ENCODE peak calls at places on chromosomes 2 and 18, in nine cellular contexts. E is CD8-positive, alpha-beta memory T cell; O is prostate gland; U is adrenal gland; N is transverse colon; J is uterus; I is osteoblast; L is fibroblast of lung; D is CD4-positive, alpha-beta T cell. T is an unnamed sample. For H3K9me3, the result is how much of the 10 kb centered on the place peaks cover.

GRCh38 chr2:8674420-8675009 is 7.3 kb upstream of the ID2 start:
- DNase-seq in E (no peak), O (no peak), U (no peak), N (no peak), J (no peak), I (no peak), L (peak), D (no peak), T (no peak)

GRCh38 chr2:151238527-151239487 is 22.9 kb downstream of the RBM43 start:
- DNase-seq in E (peak), O (peak), U (peak), N (peak), J (peak), I (peak), L (peak), D (peak), T (peak)

GRCh38 chr2:26602575-26602974 is 38.6 kb downstream of the CIB4 start:
- DNase-seq in E (no peak), O (no peak), U (no peak), N (no peak), J (no peak), I (no peak), L (no peak), D (no peak), T (no peak)

GRCh38 chr2:1744446-1745170 is at the start of gene PXDN:
- DNase-seq in E (no peak), O (peak), U (no peak), N (peak), J (peak), I (peak), L (peak), D (no peak), T (no peak)

GRCh38 chr2:182050333-182050855 is 64.7 kb downstream of the PPP1R1C start:
- DNase-seq in E (no peak), O (no peak), U (no peak), N (no peak), J (no peak), I (no peak), L (no peak), D (no peak), T (no peak)

GRCh38 chr2:188292446-188293239 is 969 bp downstream of the GULP1 start:
- DNase-seq in E (no peak), O (peak), U (peak), N (peak), J (peak), I (peak), L (peak), D (no peak), T (peak)

GRCh38 chr2:143833258-143833657 is 686.7 kb downstream of the ZEB2 start:
- DNase-seq in E (no peak), O (no peak), U (no peak), N (no peak), J (no peak), I (no peak), L (no peak), D (no peak), T (no peak)

GRCh38 chr18:41814651-41815050 is 140.4 kb upstream of the PIK3C3 start:
- DNase-seq in E (no peak), O (no peak), U (no peak), N (no peak), J (no peak), I (no peak), L (no peak), D (no peak), T (no peak)

GRCh38 chr2:239319261-239319661 is 81.6 kb downstream of the HDAC4 start:
- DNase-seq in E (no peak), O (no peak), U (peak), N (peak), J (peak), I (peak), L (peak), D (no peak), T (peak)

GRCh38 chr2:77521482-77521881 is 694 bp downstream of the LRRTM4 start:
- DNase-seq in E (no peak), O (no peak), U (no peak), N (no peak), J (no peak), I (no peak), L (no peak), D (no peak), T (no peak)

GRCh38 chr2:30514134-30514860 is 67.3 kb downstream of the LCLAT1 start:
- DNase-seq in E (no peak), O (no peak), U (peak), N (no peak), J (no peak), I (peak), L (peak), D (no peak), T (peak)

GRCh38 chr2:74020717-74021406 is 36.2 kb downstream of the TET3 start:
- DNase-seq in E (no peak), O (no peak), U (no peak), N (peak), J (no peak), I (no peak), L (no peak), D (no peak), T (no peak)

GRCh38 chr2:45583989-45584388 is 27.1 kb downstream of the SRBD1 start:
- DNase-seq in E (no peak), O (no peak), U (no peak), N (no peak), J (no peak), I (no peak), L (no peak), D (no peak), T (no peak)

GRCh38 chr2:39228413-39229209 is 15.2 kb downstream of the CDKL4 start:
- DNase-seq in E (no peak), O (no peak), U (no peak), N (no peak), J (no peak), I (no peak), L (no peak), D (no peak), T (no peak)

GRCh38 chr2:234305846-234306245 is 191.0 kb downstream of the ARL4C start:
- DNase-seq in E (no peak), O (no peak), U (no peak), N (no peak), J (no peak), I (no peak), L (no peak), D (no peak), T (no peak)

GRCh38 chr2:226802573-226802972 is 3.0 kb upstream of the IRS1 start:
- DNase-seq in E (peak), O (peak), U (no peak), N (no peak), J (no peak), I (peak), L (peak), D (no peak), T (no peak)

GRCh38 chr2:49222975-49223528 is 68.7 kb upstream of the FSHR start:
- DNase-seq in E (no peak), O (no peak), U (no peak), N (no peak), J (no peak), I (no peak), L (no peak), D (no peak), T (no peak)

DNA sequence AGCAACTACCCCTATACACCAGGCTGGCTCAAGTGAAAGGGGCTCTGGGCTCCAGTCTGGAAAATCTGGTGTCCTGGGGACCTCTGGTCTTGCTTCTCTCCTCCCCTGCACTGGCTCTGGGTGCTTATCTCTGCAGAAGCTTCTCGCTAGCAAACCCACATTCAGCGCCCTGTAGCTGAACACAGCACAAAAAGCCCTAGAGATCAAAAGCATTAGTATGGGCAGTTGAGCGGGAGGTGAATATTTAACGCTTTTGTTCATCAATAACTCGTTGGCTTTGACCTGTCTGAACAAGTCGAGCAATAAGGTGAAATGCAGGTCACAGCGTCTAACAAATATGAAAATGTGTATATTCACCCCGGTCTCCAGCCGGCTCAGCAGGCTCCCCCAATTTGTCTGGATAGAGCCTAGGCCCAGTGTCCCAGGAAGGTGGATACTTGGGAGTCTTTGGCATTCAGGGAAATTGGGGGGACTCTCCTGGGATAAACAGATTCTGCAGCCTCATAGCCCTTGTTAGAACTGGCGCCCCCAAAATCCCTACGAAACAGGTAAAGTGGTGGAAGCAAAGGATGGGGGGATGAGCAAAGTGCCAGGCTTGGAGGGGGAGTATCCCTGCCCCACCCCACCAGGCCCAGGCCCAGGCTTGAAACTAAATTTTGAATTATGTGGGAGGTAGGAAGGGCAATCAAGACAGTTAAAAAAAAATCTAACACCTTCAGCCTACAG is 2.4 kb upstream of the HOXD4 start:
- DNase-seq in E (no peak), O (no peak), U (no peak), N (no peak), J (no peak), I (peak), L (no peak), D (no peak), T (no peak)
- H3K9me3 ChIP-seq in E (under half), O (under half), U (under half), N (under half), J (under half), I (under half), L (under half), D (under half), T (under half)

GRCh38 chr2:133062946-133063345 is 392.9 kb upstream of the LYPD1 start:
- DNase-seq in E (no peak), O (no peak), U (no peak), N (no peak), J (no peak), I (no peak), L (peak), D (no peak), T (no peak)
- H3K9me3 ChIP-seq in E (under half), O (under half), U (under half), N (under half), J (under half), I (under half), L (under half), D (under half), T (under half)

GRCh38 chr2:5825686-5826085 is 133.5 kb downstream of the SOX11 start:
- DNase-seq in E (no peak), O (no peak), U (no peak), N (no peak), J (no peak), I (no peak), L (no peak), D (no peak), T (no peak)
- H3K9me3 ChIP-seq in E (under half), O (under half), U (under half), N (under half), J (under half), I (under half), L (under half), D (under half), T (under half)

GRCh38 chr2:13711154-13711553 is 921.4 kb upstream of the LRATD1 start:
- DNase-seq in E (no peak), O (no peak), U (no peak), N (no peak), J (no peak), I (no peak), L (no peak), D (no peak), T (peak)
- H3K9me3 ChIP-seq in E (under half), O (under half), U (under half), N (under half), J (under half), I (under half), L (under half), D (under half), T (under half)

GRCh38 chr2:146697307-146697706 is 1147.5 kb upstream of the ACVR2A start:
- DNase-seq in E (no peak), O (no peak), U (no peak), N (no peak), J (no peak), I (no peak), L (no peak), D (no peak), T (no peak)
- H3K9me3 ChIP-seq in E (under half), O (under half), U (under half), N (under half), J (under half), I (under half), L (under half), D (under half), T (under half)

DNA sequence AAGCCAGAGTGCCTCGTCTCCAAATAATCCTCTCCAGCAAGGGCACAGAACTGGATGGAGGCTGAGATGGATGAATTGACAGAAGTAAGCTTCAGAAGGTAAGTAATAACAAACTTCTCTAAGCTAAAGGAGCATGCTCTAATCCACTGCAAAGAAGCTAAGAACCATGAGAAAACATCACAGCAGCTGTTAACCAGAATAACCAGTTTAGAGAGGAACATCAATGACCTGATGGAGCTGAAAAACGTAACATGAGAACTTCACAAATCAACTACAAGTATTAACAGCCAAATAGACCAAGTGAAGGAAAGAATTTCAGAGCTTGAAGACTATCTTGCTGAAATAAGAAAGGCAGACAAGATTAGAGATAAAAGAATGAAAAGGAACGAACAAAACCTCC is 32.3 kb downstream of the WDPCP start:
- DNase-seq in E (no peak), O (no peak), U (no peak), N (no peak), J (no peak), I (no peak), L (no peak), D (no peak), T (no peak)
- H3K9me3 ChIP-seq in E (under half), O (under half), U (under half), N (under half), J (under half), I (under half), L (under half), D (under half), T (under half)